ENCODE peak calls at places on chromosome 19, in four cellular contexts. V is AG08396, W is AG09319, E is T-helper 17 cell. M is an unnamed sample.

GRCh38 chr19:57664269-57665127 is 4.2 kb upstream of the ZSCAN4 start:
- DNase-seq in W (no peak), V (peak), E (no peak), M (peak)

GRCh38 chr19:32828643-32829344 is 40.8 kb downstream of the SLC7A9 start:
- DNase-seq in W (no peak), E (no peak), V (no peak), M (no peak)

GRCh38 chr19:35461050-35461449 is 13.0 kb downstream of the FFAR2 start:
- DNase-seq in W (no peak), E (no peak), V (no peak), M (no peak)

GRCh38 chr19:46022431-46023310 is at the start of gene PGLYRP1:
- DNase-seq in E (no peak), W (no peak), V (no peak), M (no peak)

GRCh38 chr19:53993448-53993847 is 2.0 kb downstream of the CACNG6 start:
- DNase-seq in V (no peak), E (no peak), W (no peak), M (no peak)

GRCh38 chr19:56138069-56138468 is 3.0 kb upstream of the ZNF444 start:
- DNase-seq in E (no peak), W (no peak), V (no peak), M (no peak)

GRCh38 chr19:7006305-7006704 is 14.9 kb downstream of the MBD3L2B start:
- DNase-seq in W (no peak), V (no peak), E (no peak), M (no peak)

GRCh38 chr19:7705387-7706187 is 3.7 kb upstream of the FCER2 start:
- DNase-seq in E (peak), W (no peak), V (no peak), M (no peak)

GRCh38 chr19:34676697-34677385 is at the start of gene SCGB2B2:
- DNase-seq in E (peak), W (no peak), V (no peak), M (no peak)

GRCh38 chr19:958967-959685 is 25.0 kb upstream of the WDR18 start:
- DNase-seq in W (no peak), E (no peak), V (no peak), M (no peak)